ENCODE peak calls at places on chromosomes 4 and X, in six cellular contexts. One of them, this sample, is unnamed.

GRCh38 chrX:30735839-30736238 is 82.6 kb downstream of the GK start:
- DNase-seq in K562: peak
- DNase-seq in SK-N-SH: peak
- DNase-seq in HepG2: peak
- DNase-seq in GM12878: peak
- DNase-seq in HCT116: peak
- DNase-seq in this sample: peak

GRCh38 chr4:10521386-10521785 is 64.2 kb upstream of the ZNF518B start:
- DNase-seq in HepG2: no peak
- DNase-seq in SK-N-SH: no peak
- DNase-seq in HCT116: no peak
- DNase-seq in K562: no peak
- DNase-seq in GM12878: no peak
- DNase-seq in this sample: no peak

GRCh38 chrX:25737540-25737939 is 400.6 kb upstream of the MAGEB18 start:
- DNase-seq in HCT116: no peak
- DNase-seq in GM12878: no peak
- DNase-seq in SK-N-SH: peak
- DNase-seq in K562: no peak
- DNase-seq in HepG2: no peak
- DNase-seq in this sample: no peak

GRCh38 chr4:2886622-2887021 is 43.0 kb downstream of the ADD1 start:
- DNase-seq in HepG2: no peak
- DNase-seq in SK-N-SH: peak
- DNase-seq in HCT116: no peak
- DNase-seq in K562: no peak
- DNase-seq in GM12878: no peak
- DNase-seq in this sample: no peak

GRCh38 chr4:173990879-173991231 is 292.6 kb downstream of the FBXO8 start:
- DNase-seq in GM12878: no peak
- DNase-seq in SK-N-SH: peak
- DNase-seq in HepG2: no peak
- DNase-seq in K562: peak
- DNase-seq in HCT116: no peak
- DNase-seq in this sample: no peak

GRCh38 chr4:1520145-1520661 is 114.0 kb upstream of the NKX1-1 start:
- DNase-seq in GM12878: no peak
- DNase-seq in SK-N-SH: no peak
- DNase-seq in HepG2: no peak
- DNase-seq in K562: peak
- DNase-seq in HCT116: no peak
- DNase-seq in this sample: no peak

GRCh38 chr4:28073860-28074555 is 1213.4 kb downstream of the STIM2 start:
- DNase-seq in HCT116: peak
- DNase-seq in GM12878: no peak
- DNase-seq in HepG2: peak
- DNase-seq in K562: no peak
- DNase-seq in SK-N-SH: no peak
- DNase-seq in this sample: no peak

GRCh38 chrX:44088755-44089154 is 115.6 kb upstream of the NDP start:
- DNase-seq in GM12878: no peak
- DNase-seq in HepG2: no peak
- DNase-seq in K562: no peak
- DNase-seq in HCT116: no peak
- DNase-seq in SK-N-SH: no peak
- DNase-seq in this sample: no peak

GRCh38 chr4:8092282-8092681 is 66.3 kb downstream of the ABLIM2 start:
- DNase-seq in HCT116: no peak
- DNase-seq in GM12878: no peak
- DNase-seq in SK-N-SH: no peak
- DNase-seq in K562: no peak
- DNase-seq in HepG2: no peak
- DNase-seq in this sample: no peak

GRCh38 chr4:83112239-83112638 is 2.3 kb downstream of the PLAC8 start:
- DNase-seq in HCT116: no peak
- DNase-seq in HepG2: peak
- DNase-seq in K562: no peak
- DNase-seq in SK-N-SH: no peak
- DNase-seq in GM12878: peak
- DNase-seq in this sample: no peak

GRCh38 chr4:151340751-151341385 is 15.5 kb upstream of the SH3D19 start:
- DNase-seq in HCT116: no peak
- DNase-seq in HepG2: no peak
- DNase-seq in K562: no peak
- DNase-seq in SK-N-SH: no peak
- DNase-seq in GM12878: no peak
- DNase-seq in this sample: no peak
- TF ChIP-seq JUND in HCT116: no peak
- TF ChIP-seq JUND in HepG2: no peak
- TF ChIP-seq JUND in K562: no peak
- TF ChIP-seq JUND in SK-N-SH: no peak
- TF ChIP-seq JUND in GM12878: no peak
- TF ChIP-seq JUND in this sample: no peak

DNA sequence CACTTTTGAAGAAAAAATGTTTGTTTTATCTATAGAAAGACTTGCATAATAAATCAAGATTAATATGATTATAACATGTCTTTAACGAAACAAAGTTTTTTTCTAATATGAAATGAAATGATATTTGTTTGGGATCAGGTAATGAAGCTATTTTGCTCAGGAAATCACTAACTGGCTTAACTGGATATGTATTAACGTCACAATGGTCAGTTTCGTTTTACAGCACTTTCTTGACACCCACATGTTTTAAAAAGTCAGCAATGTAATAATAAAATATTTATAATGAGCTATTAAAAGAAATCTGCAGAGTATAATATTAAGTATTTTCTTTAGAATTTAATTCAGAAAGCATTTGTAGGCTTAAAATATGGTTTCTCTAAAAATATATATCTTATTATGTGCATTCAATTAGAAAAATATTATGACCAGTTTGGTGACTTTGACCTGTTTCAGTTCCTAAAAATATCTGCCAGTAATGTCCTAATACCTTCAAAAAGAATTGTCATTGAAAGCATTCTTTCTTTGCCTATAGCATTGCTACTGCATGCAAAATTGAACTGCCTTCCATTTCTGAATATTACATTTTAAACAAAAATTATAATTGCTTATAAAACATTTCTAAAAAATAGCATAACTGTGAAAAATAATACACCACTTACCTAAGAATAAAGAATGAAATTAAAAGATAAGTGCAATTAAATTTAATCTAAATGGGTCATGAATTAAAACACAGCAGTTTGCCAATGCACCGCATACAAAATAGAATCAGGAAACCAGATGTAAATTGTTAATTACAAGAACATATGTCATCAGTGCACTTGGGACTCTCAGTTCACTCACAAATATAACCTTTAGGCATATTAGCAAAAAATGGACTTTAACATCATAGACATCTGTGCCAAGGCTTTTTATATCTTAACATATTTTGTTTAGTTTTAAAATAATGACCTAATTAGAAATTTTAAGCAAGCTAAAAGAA is 31.6 kb downstream of the TIGD2 start:
- DNase-seq in HCT116: no peak
- DNase-seq in HepG2: no peak
- DNase-seq in SK-N-SH: peak
- DNase-seq in GM12878: no peak
- DNase-seq in K562: no peak
- DNase-seq in this sample: no peak
- TF ChIP-seq JUND in HCT116: no peak
- TF ChIP-seq JUND in HepG2: no peak
- TF ChIP-seq JUND in SK-N-SH: no peak
- TF ChIP-seq JUND in GM12878: no peak
- TF ChIP-seq JUND in K562: no peak
- TF ChIP-seq JUND in this sample: no peak

GRCh38 chr4:141455651-141456050 is 180.7 kb upstream of the IL15 start:
- DNase-seq in GM12878: no peak
- DNase-seq in K562: no peak
- DNase-seq in SK-N-SH: no peak
- DNase-seq in HCT116: no peak
- DNase-seq in HepG2: no peak
- DNase-seq in this sample: no peak
- TF ChIP-seq JUND in GM12878: no peak
- TF ChIP-seq JUND in K562: no peak
- TF ChIP-seq JUND in SK-N-SH: no peak
- TF ChIP-seq JUND in HCT116: no peak
- TF ChIP-seq JUND in HepG2: no peak
- TF ChIP-seq JUND in this sample: no peak

DNA sequence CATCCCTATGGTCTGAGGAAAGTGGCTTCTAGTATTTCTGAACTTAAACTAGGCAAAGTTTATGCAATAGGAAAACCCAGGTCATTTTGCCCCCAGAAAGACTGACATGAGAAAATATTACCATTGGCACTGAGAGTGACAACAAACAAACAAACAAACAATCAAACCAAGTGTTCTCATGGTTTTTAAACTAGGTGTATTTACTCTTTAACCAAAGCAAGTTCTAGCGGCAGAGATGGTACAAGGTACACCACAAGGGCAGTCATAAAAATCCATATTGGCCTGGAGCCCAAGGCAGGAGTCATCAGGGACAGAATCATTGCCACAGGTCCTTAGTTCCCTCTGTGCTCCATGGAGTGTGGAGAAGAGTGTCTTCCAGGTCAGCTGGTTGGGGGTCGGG is 26.0 kb upstream of the ENPEP start:
- DNase-seq in GM12878: no peak
- DNase-seq in HCT116: no peak
- DNase-seq in SK-N-SH: no peak
- DNase-seq in K562: no peak
- DNase-seq in HepG2: no peak
- DNase-seq in this sample: no peak
- TF ChIP-seq JUND in GM12878: no peak
- TF ChIP-seq JUND in HCT116: no peak
- TF ChIP-seq JUND in SK-N-SH: no peak
- TF ChIP-seq JUND in K562: no peak
- TF ChIP-seq JUND in HepG2: no peak
- TF ChIP-seq JUND in this sample: no peak

GRCh38 chr4:96654045-96654444 is 814.2 kb downstream of the PDHA2 start:
- DNase-seq in GM12878: no peak
- DNase-seq in HepG2: no peak
- DNase-seq in SK-N-SH: no peak
- DNase-seq in HCT116: no peak
- DNase-seq in K562: no peak
- DNase-seq in this sample: no peak

GRCh38 chr4:96652821-96653220 is 812.9 kb downstream of the PDHA2 start:
- DNase-seq in GM12878: no peak
- DNase-seq in HepG2: no peak
- DNase-seq in HCT116: no peak
- DNase-seq in K562: no peak
- DNase-seq in SK-N-SH: no peak
- DNase-seq in this sample: no peak

GRCh38 chr4:96652158-96652557 is 812.3 kb downstream of the PDHA2 start:
- DNase-seq in SK-N-SH: no peak
- DNase-seq in K562: no peak
- DNase-seq in HCT116: no peak
- DNase-seq in HepG2: no peak
- DNase-seq in GM12878: no peak
- DNase-seq in this sample: no peak

GRCh38 chr4:96646146-96646545 is 806.3 kb downstream of the PDHA2 start:
- DNase-seq in K562: no peak
- DNase-seq in GM12878: no peak
- DNase-seq in HCT116: no peak
- DNase-seq in SK-N-SH: no peak
- DNase-seq in HepG2: no peak
- DNase-seq in this sample: no peak

GRCh38 chr4:96649536-96649935 is 809.6 kb downstream of the PDHA2 start:
- DNase-seq in HepG2: no peak
- DNase-seq in K562: no peak
- DNase-seq in GM12878: no peak
- DNase-seq in SK-N-SH: no peak
- DNase-seq in HCT116: peak
- DNase-seq in this sample: no peak
- TF ChIP-seq JUND in HepG2: no peak
- TF ChIP-seq JUND in K562: no peak
- TF ChIP-seq JUND in GM12878: no peak
- TF ChIP-seq JUND in SK-N-SH: no peak
- TF ChIP-seq JUND in HCT116: peak
- TF ChIP-seq JUND in this sample: no peak

This sample was measured in T47D.